ENCODE peak calls at places on chromosomes 7 and 10, in four cellular contexts. G is neuronal stem cell, Q is kidney, V is OCI-LY7. F is an unnamed sample. For H3K4me1, the result is how much of the 10 kb centered on the place peaks cover.

GRCh38 chr7:116770941-116771340 is 91.4 kb upstream of the CAPZA2 start:
- DNase-seq in Q (no peak), G (no peak), V (no peak), F (no peak)

GRCh38 chr10:34454590-34455289 is 360.4 kb downstream of the PARD3 start:
- DNase-seq in V (no peak), G (no peak), Q (no peak), F (no peak)

GRCh38 chr7:41116337-41116736 is 586.6 kb downstream of the INHBA start:
- DNase-seq in Q (no peak), G (no peak), V (no peak), F (no peak)

GRCh38 chr7:131956864-131957263 is 400.4 kb upstream of the PODXL start:
- DNase-seq in V (no peak), G (no peak), Q (no peak), F (no peak)

GRCh38 chr10:99777918-99778716 is 4.3 kb upstream of the ABCC2 start:
- DNase-seq in V (peak), G (no peak), Q (no peak), F (no peak)

GRCh38 chr7:152103691-152104090 is 78.2 kb downstream of the GALNT11 start:
- DNase-seq in V (no peak), G (no peak), Q (no peak), F (no peak)

GRCh38 chr7:151243411-151244155 is 4.9 kb downstream of the SMARCD3 start:
- DNase-seq in V (peak), G (peak), Q (peak), F (peak)

GRCh38 chr7:44735403-44736165 is 13.1 kb upstream of the ZMIZ2 start:
- DNase-seq in V (no peak), G (no peak), Q (no peak), F (no peak)

GRCh38 chr7:142787034-142787768 is 16.4 kb downstream of the PRSS2 start:
- DNase-seq in Q (no peak), V (no peak), G (no peak), F (no peak)

GRCh38 chr10:110356628-110357245 is 52.0 kb upstream of the SMNDC1 start:
- DNase-seq in G (no peak), V (peak), Q (peak), F (peak)

GRCh38 chr7:73683916-73684693 is 708 bp downstream of the BUD23 start:
- DNase-seq in G (no peak), V (no peak), Q (peak), F (no peak)

GRCh38 chr7:77980087-77980713 is 181.6 kb downstream of the PHTF2 start:
- DNase-seq in V (no peak), G (no peak), Q (no peak), F (no peak)

GRCh38 chr7:93171606-93172226 is 23.5 kb upstream of the SAMD9L start:
- DNase-seq in Q (no peak), V (no peak), G (no peak), F (no peak)

GRCh38 chr10:24603333-24603732 is 120.4 kb downstream of the ARHGAP21 start:
- DNase-seq in G (no peak), Q (no peak), V (no peak), F (no peak)

GRCh38 chr7:23109470-23109869 is 3.9 kb downstream of the KLHL7 start:
- DNase-seq in G (no peak), V (no peak), Q (no peak), F (no peak)

GRCh38 chr7:24435002-24435401 is 138.2 kb upstream of the PALS2 start:
- DNase-seq in G (peak), Q (no peak), V (peak), F (no peak)

GRCh38 chr10:118926903-118927302 is 102.6 kb upstream of the NANOS1 start:
- DNase-seq in G (no peak), Q (no peak), V (no peak), F (no peak)

GRCh38 chr7:156474241-156474743 is 166.3 kb upstream of the RNF32 start:
- DNase-seq in G (no peak), Q (no peak), V (no peak), F (no peak)

GRCh38 chr10:125448596-125448995 is 234.4 kb downstream of the TEX36 start:
- DNase-seq in V (peak), Q (no peak), G (peak), F (no peak)

GRCh38 chr10:70723771-70724170 is 51.5 kb downstream of the ADAMTS14 start:
- DNase-seq in V (no peak), G (no peak), Q (no peak), F (no peak)

GRCh38 chr7:5682889-5683670 is 98.4 kb downstream of the RNF216 start:
- DNase-seq in G (no peak), V (no peak), Q (no peak), F (no peak)

GRCh38 chr7:5681979-5682546 is 99.4 kb downstream of the RNF216 start:
- DNase-seq in V (no peak), Q (no peak), G (no peak), F (no peak)

GRCh38 chr7:5679047-5679740 is 102.3 kb downstream of the RNF216 start:
- DNase-seq in G (peak), V (no peak), Q (no peak), F (no peak)

GRCh38 chr7:5679741-5680473 is 101.6 kb downstream of the RNF216 start:
- DNase-seq in V (no peak), Q (peak), G (no peak), F (no peak)

GRCh38 chr7:5681423-5681822 is 100.0 kb downstream of the RNF216 start:
- DNase-seq in Q (no peak), G (no peak), V (no peak), F (no peak)
- H3K4me1 ChIP-seq in Q (under half), G (under half), V (under half), F (half or more)

DNA sequence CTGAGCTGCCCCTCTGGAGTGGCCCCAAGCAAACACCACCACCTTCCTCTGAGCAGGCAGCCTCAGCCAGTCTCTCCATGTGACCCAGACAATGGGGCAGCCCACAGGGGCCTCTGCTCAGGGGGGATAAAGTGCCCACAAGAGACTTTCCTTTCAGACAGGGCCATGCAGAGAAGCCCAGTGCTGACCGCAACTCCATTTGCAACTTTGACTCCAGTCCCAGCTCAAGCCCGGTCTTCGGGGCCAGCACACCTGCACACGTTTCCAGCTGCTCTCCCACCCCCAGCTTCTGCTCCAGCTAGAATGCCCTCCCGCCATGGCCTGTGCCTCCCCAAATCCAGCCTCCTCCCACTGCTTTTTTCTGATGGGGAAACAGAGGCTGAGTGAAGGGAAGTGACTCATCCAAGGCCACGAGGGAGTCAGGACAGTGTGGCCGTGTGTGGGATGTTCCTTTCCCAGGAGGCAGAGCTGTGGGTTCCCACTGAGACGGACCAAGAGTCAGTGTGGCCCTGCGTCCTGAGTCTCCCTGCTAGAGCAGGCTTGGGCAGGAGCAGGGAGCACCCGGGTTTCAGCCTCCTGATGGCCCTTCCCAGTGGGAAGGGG is 112.0 kb downstream of the ZMIZ1 start:
- DNase-seq in Q (peak), V (no peak), G (no peak), F (no peak)
- H3K4me1 ChIP-seq in Q (half or more), V (under half), G (half or more), F (under half)

GRCh38 chr10:123888751-123889150 is 2.9 kb downstream of the CPXM2 start:
- DNase-seq in G (no peak), V (no peak), Q (no peak), F (no peak)
- H3K4me1 ChIP-seq in G (under half), V (under half), Q (under half), F (under half)

GRCh38 chr7:66258409-66258808 is 53.3 kb downstream of the TPST1 start:
- DNase-seq in Q (no peak), G (no peak), V (no peak), F (no peak)
- H3K4me1 ChIP-seq in Q (under half), G (under half), V (under half), F (under half)

GRCh38 chr7:106100863-106101262 is 11.2 kb downstream of the SYPL1 start:
- DNase-seq in G (no peak), V (no peak), Q (no peak), F (no peak)

GRCh38 chr7:106099539-106099938 is 12.6 kb downstream of the SYPL1 start:
- DNase-seq in V (no peak), Q (no peak), G (no peak), F (no peak)

GRCh38 chr7:106098889-106099288 is 13.2 kb downstream of the SYPL1 start:
- DNase-seq in V (no peak), G (no peak), Q (no peak), F (no peak)

GRCh38 chr7:106102387-106102966 is 9.6 kb downstream of the SYPL1 start:
- DNase-seq in Q (no peak), G (no peak), V (no peak), F (no peak)

DNA sequence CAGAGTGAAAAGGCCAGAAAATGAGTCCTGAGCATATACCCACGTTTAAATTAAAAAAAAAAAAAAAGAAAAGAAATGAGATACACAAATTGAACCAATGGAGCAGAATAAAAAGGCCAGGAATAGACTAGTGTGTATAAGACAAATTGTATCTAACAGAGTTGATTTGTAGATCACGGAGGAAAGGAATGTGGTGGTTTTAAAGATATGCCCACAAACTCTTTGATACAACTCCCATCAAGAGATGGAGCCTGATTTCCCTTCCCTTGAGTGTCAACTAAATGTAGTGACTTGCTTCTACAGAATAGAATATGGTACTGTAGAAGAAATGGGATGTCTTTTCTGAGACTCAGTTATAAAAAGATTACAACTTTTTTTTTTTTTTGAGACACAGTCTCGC is 10.4 kb downstream of the SYPL1 start:
- DNase-seq in G (no peak), Q (no peak), V (no peak), F (no peak)
- H3K4me1 ChIP-seq in G (under half), Q (under half), V (half or more), F (under half)

DNA sequence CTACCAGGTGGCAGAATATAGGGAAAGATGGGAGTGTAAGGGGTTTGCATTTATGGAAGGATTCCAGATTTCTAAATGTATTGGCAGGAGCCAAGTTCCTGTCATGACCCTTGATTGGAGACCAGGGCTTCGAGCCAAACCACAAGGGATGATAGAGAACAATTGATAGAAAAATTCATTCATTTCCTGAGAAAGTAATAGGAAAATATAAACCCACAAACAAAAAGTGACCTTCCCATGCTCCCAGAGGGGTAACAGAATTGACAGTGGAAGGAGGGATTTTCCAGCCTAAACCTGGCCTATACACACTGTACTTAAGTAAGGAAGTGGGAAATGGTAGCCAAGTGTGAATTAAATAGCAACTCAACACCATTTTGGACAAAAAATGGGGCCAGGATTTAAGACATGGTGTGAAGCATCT is 22.4 kb upstream of the IFIT2 start:
- DNase-seq in G (no peak), V (no peak), Q (no peak), F (no peak)
- H3K4me1 ChIP-seq in G (under half), V (under half), Q (under half), F (under half)

GRCh38 chr7:52708846-52709245 is 326.6 kb upstream of the POM121L12 start:
- DNase-seq in V (peak), G (no peak), Q (no peak), F (no peak)

GRCh38 chr7:52705768-52706167 is 329.7 kb upstream of the POM121L12 start:
- DNase-seq in Q (no peak), G (no peak), V (no peak), F (no peak)
- H3K4me1 ChIP-seq in Q (under half), G (under half), V (under half), F (under half)

GRCh38 chr10:75924309-75924920 is 493.0 kb downstream of the LRMDA start:
- DNase-seq in G (no peak), Q (no peak), V (no peak), F (no peak)

GRCh38 chr10:75925999-75926398 is 494.6 kb downstream of the LRMDA start:
- DNase-seq in Q (no peak), G (no peak), V (no peak), F (no peak)

GRCh38 chr10:75926763-75927162 is 495.3 kb downstream of the LRMDA start:
- DNase-seq in V (peak), Q (peak), G (no peak), F (no peak)

GRCh38 chr10:75919913-75920312 is 488.5 kb downstream of the LRMDA start:
- DNase-seq in G (no peak), Q (no peak), V (no peak), F (no peak)

DNA sequence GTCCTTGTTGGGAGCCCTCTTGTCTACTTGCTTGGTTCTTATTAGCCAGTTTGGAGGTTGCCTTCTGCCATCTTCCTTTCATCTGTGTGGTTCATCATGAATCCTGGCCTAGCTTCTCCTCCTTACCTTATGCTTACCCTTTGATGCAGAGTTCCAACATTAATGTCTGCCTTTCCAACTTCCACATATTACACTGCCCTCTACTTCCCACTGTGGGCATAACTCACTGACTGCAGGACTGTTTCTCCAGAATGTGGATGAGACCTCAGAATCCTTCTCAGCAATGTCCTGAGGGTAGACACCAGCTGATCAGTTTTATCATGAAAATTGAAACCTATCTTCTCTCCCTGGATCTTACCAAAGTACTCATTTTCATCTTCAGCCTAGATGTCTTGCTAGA is 491.0 kb downstream of the LRMDA start:
- DNase-seq in V (no peak), Q (no peak), G (no peak), F (no peak)
- H3K4me1 ChIP-seq in V (under half), Q (under half), G (under half), F (under half)